ENCODE peak calls at places on chromosome 11, in ten cellular contexts. S, C, M, Y, E, N, R, X, F and U are unnamed samples.
A peak's percentile ranks its signal among the peaks of the same experiment; 100 is the strongest.

GRCh38 chr11:57386178-57386945 is 4.1 kb downstream of the PRG2 start:
- DNase-seq in R (no peak), X (no peak), N (no peak), S (no peak), Y (no peak), E (no peak), F (no peak), C (no peak), M (no peak), U (no peak)

GRCh38 chr11:112584674-112585073 is 324.0 kb upstream of the PLET1 start:
- DNase-seq in C (no peak), F (no peak), E (peak; percentile 39), R (no peak), M (peak; percentile 7), S (no peak), Y (no peak), X (no peak), N (no peak), U (no peak)

GRCh38 chr11:91926967-91927366 is 297.7 kb upstream of the FAT3 start:
- DNase-seq in M (no peak), C (no peak), N (no peak), S (peak; percentile 24), Y (no peak), X (no peak), R (no peak), F (peak; percentile 50), E (no peak), U (no peak)

GRCh38 chr11:67194096-67194495 is 72.2 kb upstream of the GRK2 start:
- DNase-seq in E (no peak), M (no peak), C (no peak), X (no peak), F (no peak), Y (no peak), R (no peak), S (no peak), N (no peak), U (no peak)

GRCh38 chr11:72770799-72771198 is 18.6 kb upstream of the ARAP1 start:
- DNase-seq in N (no peak), R (no peak), X (no peak), M (no peak), S (no peak), F (no peak), Y (no peak), E (no peak), C (no peak), U (no peak)

GRCh38 chr11:109994896-109995295 is 98.3 kb upstream of the ZC3H12C start:
- DNase-seq in N (no peak), M (peak; percentile 20), F (no peak), E (no peak), S (peak; percentile 10), Y (no peak), C (no peak), X (no peak), R (no peak), U (no peak)

GRCh38 chr11:116697639-116698038 is 75.1 kb downstream of the BUD13 start:
- DNase-seq in Y (no peak), F (no peak), S (no peak), N (no peak), E (no peak), R (no peak), M (no peak), C (no peak), X (peak; percentile 55), U (no peak)

GRCh38 chr11:57324154-57324885 is 432 bp downstream of the TNKS1BP1 start:
- DNase-seq in X (no peak), M (peak; percentile 54), Y (no peak), E (peak; percentile 17), N (no peak), R (no peak), F (peak; percentile 70), C (peak; percentile 12), S (peak; percentile 56), U (peak; percentile 80)

GRCh38 chr11:70577948-70578347 is 179.6 kb downstream of the CTTN start:
- DNase-seq in N (no peak), R (no peak), Y (no peak), X (peak; percentile 10), F (no peak), S (no peak), C (no peak), E (no peak), M (no peak), U (peak; percentile 48)

GRCh38 chr11:27622541-27623300 is 77.5 kb downstream of the BDNF start:
- DNase-seq in M (no peak), R (no peak), N (no peak), S (no peak), E (no peak), F (no peak), Y (no peak), C (no peak), X (no peak), U (no peak)

GRCh38 chr11:64207247-64208085 is 945 bp downstream of the FERMT3 start:
- DNase-seq in C (peak; percentile 51), F (peak; percentile 81), M (peak; percentile 83), N (peak; percentile 38), E (no peak), X (peak; percentile 93), R (no peak), S (peak; percentile 66), Y (peak; percentile 59), U (peak; percentile 83)